ENCODE peak calls at places on chromosomes 13 and 19, in nine cellular contexts. One of them, this sample, is unnamed.

GRCh38 chr19:19628499-19629134 is 597 bp upstream of the LPAR2 start:
- DNase-seq in head of caudate nucleus: no peak
- DNase-seq in astrocyte of the spinal cord: peak
- DNase-seq in colonic mucosa: peak
- DNase-seq in CD8-positive, alpha-beta memory T cell: peak
- DNase-seq in stimulated activated CD8-positive, alpha-beta memory T cell treated with anti-CD3 and anti-CD28 coated beads, Interleukin-4, amount 100 ng/mL, for 4 hours: no peak
- DNase-seq in EL: peak
- DNase-seq in memory B cell: peak
- DNase-seq in ELR: peak
- DNase-seq in this sample: no peak

GRCh38 chr13:29840585-29840984 is 9.8 kb downstream of the UBL3 start:
- DNase-seq in head of caudate nucleus: no peak
- DNase-seq in astrocyte of the spinal cord: no peak
- DNase-seq in colonic mucosa: no peak
- DNase-seq in CD8-positive, alpha-beta memory T cell: no peak
- DNase-seq in stimulated activated CD8-positive, alpha-beta memory T cell treated with anti-CD3 and anti-CD28 coated beads, Interleukin-4, amount 100 ng/mL, for 4 hours: no peak
- DNase-seq in EL: no peak
- DNase-seq in memory B cell: no peak
- DNase-seq in ELR: no peak
- DNase-seq in this sample: no peak

GRCh38 chr19:5232798-5233505 is 107.7 kb downstream of the PTPRS start:
- DNase-seq in head of caudate nucleus: no peak
- DNase-seq in astrocyte of the spinal cord: no peak
- DNase-seq in colonic mucosa: no peak
- DNase-seq in CD8-positive, alpha-beta memory T cell: no peak
- DNase-seq in stimulated activated CD8-positive, alpha-beta memory T cell treated with anti-CD3 and anti-CD28 coated beads, Interleukin-4, amount 100 ng/mL, for 4 hours: no peak
- DNase-seq in EL: no peak
- DNase-seq in memory B cell: no peak
- DNase-seq in ELR: no peak
- DNase-seq in this sample: no peak

GRCh38 chr19:17830567-17831418 is 9.5 kb upstream of the INSL3 start:
- DNase-seq in head of caudate nucleus: peak
- DNase-seq in astrocyte of the spinal cord: peak
- DNase-seq in colonic mucosa: peak
- DNase-seq in CD8-positive, alpha-beta memory T cell: no peak
- DNase-seq in stimulated activated CD8-positive, alpha-beta memory T cell treated with anti-CD3 and anti-CD28 coated beads, Interleukin-4, amount 100 ng/mL, for 4 hours: no peak
- DNase-seq in EL: peak
- DNase-seq in memory B cell: no peak
- DNase-seq in ELR: peak
- DNase-seq in this sample: peak

GRCh38 chr19:57096640-57097361 is 23.0 kb upstream of the USP29 start:
- DNase-seq in head of caudate nucleus: no peak
- DNase-seq in astrocyte of the spinal cord: no peak
- DNase-seq in colonic mucosa: no peak
- DNase-seq in CD8-positive, alpha-beta memory T cell: no peak
- DNase-seq in stimulated activated CD8-positive, alpha-beta memory T cell treated with anti-CD3 and anti-CD28 coated beads, Interleukin-4, amount 100 ng/mL, for 4 hours: no peak
- DNase-seq in EL: no peak
- DNase-seq in memory B cell: no peak
- DNase-seq in ELR: no peak
- DNase-seq in this sample: no peak

GRCh38 chr19:11418518-11419506 is at the start of gene RGL3:
- DNase-seq in head of caudate nucleus: no peak
- DNase-seq in astrocyte of the spinal cord: no peak
- DNase-seq in colonic mucosa: peak
- DNase-seq in CD8-positive, alpha-beta memory T cell: no peak
- DNase-seq in stimulated activated CD8-positive, alpha-beta memory T cell treated with anti-CD3 and anti-CD28 coated beads, Interleukin-4, amount 100 ng/mL, for 4 hours: no peak
- DNase-seq in EL: peak
- DNase-seq in memory B cell: peak
- DNase-seq in ELR: peak
- DNase-seq in this sample: peak

GRCh38 chr13:29369060-29369743 is 226.3 kb downstream of the SLC7A1 start:
- DNase-seq in head of caudate nucleus: peak
- DNase-seq in astrocyte of the spinal cord: peak
- DNase-seq in colonic mucosa: no peak
- DNase-seq in CD8-positive, alpha-beta memory T cell: no peak
- DNase-seq in stimulated activated CD8-positive, alpha-beta memory T cell treated with anti-CD3 and anti-CD28 coated beads, Interleukin-4, amount 100 ng/mL, for 4 hours: no peak
- DNase-seq in EL: peak
- DNase-seq in memory B cell: no peak
- DNase-seq in ELR: peak
- DNase-seq in this sample: no peak

GRCh38 chr19:38172001-38172400 is 52.0 kb downstream of the DPF1 start:
- DNase-seq in head of caudate nucleus: peak
- DNase-seq in astrocyte of the spinal cord: no peak
- DNase-seq in colonic mucosa: no peak
- DNase-seq in CD8-positive, alpha-beta memory T cell: no peak
- DNase-seq in stimulated activated CD8-positive, alpha-beta memory T cell treated with anti-CD3 and anti-CD28 coated beads, Interleukin-4, amount 100 ng/mL, for 4 hours: no peak
- DNase-seq in EL: no peak
- DNase-seq in memory B cell: no peak
- DNase-seq in ELR: no peak
- DNase-seq in this sample: no peak

GRCh38 chr19:41530761-41531301 is 45.1 kb upstream of the CEACAM21 start:
- DNase-seq in head of caudate nucleus: no peak
- DNase-seq in astrocyte of the spinal cord: no peak
- DNase-seq in colonic mucosa: no peak
- DNase-seq in CD8-positive, alpha-beta memory T cell: no peak
- DNase-seq in stimulated activated CD8-positive, alpha-beta memory T cell treated with anti-CD3 and anti-CD28 coated beads, Interleukin-4, amount 100 ng/mL, for 4 hours: no peak
- DNase-seq in EL: no peak
- DNase-seq in memory B cell: no peak
- DNase-seq in ELR: no peak
- DNase-seq in this sample: peak

GRCh38 chr19:46704379-46705076 is 12.4 kb downstream of the PRKD2 start:
- DNase-seq in head of caudate nucleus: peak
- DNase-seq in astrocyte of the spinal cord: peak
- DNase-seq in colonic mucosa: peak
- DNase-seq in CD8-positive, alpha-beta memory T cell: peak
- DNase-seq in stimulated activated CD8-positive, alpha-beta memory T cell treated with anti-CD3 and anti-CD28 coated beads, Interleukin-4, amount 100 ng/mL, for 4 hours: peak
- DNase-seq in EL: peak
- DNase-seq in memory B cell: peak
- DNase-seq in ELR: peak
- DNase-seq in this sample: peak

GRCh38 chr19:11264452-11265176 is 2.3 kb upstream of the DOCK6 start:
- DNase-seq in head of caudate nucleus: no peak
- DNase-seq in astrocyte of the spinal cord: no peak
- DNase-seq in colonic mucosa: peak
- DNase-seq in CD8-positive, alpha-beta memory T cell: no peak
- DNase-seq in stimulated activated CD8-positive, alpha-beta memory T cell treated with anti-CD3 and anti-CD28 coated beads, Interleukin-4, amount 100 ng/mL, for 4 hours: no peak
- DNase-seq in EL: no peak
- DNase-seq in memory B cell: no peak
- DNase-seq in ELR: no peak
- DNase-seq in this sample: peak

GRCh38 chr19:45368737-45369340 is 1.5 kb downstream of the ERCC2 start:
- DNase-seq in head of caudate nucleus: no peak
- DNase-seq in astrocyte of the spinal cord: no peak
- DNase-seq in colonic mucosa: no peak
- DNase-seq in CD8-positive, alpha-beta memory T cell: no peak
- DNase-seq in stimulated activated CD8-positive, alpha-beta memory T cell treated with anti-CD3 and anti-CD28 coated beads, Interleukin-4, amount 100 ng/mL, for 4 hours: no peak
- DNase-seq in EL: peak
- DNase-seq in memory B cell: no peak
- DNase-seq in ELR: no peak
- DNase-seq in this sample: no peak

GRCh38 chr19:1847684-1848398 is 442 bp downstream of the REXO1 start:
- DNase-seq in head of caudate nucleus: peak
- DNase-seq in astrocyte of the spinal cord: peak
- DNase-seq in colonic mucosa: peak
- DNase-seq in CD8-positive, alpha-beta memory T cell: no peak
- DNase-seq in stimulated activated CD8-positive, alpha-beta memory T cell treated with anti-CD3 and anti-CD28 coated beads, Interleukin-4, amount 100 ng/mL, for 4 hours: no peak
- DNase-seq in EL: peak
- DNase-seq in memory B cell: no peak
- DNase-seq in ELR: peak
- DNase-seq in this sample: peak